ENCODE peak calls at places on chromosomes 11 and 22, in six cellular contexts. Z, B, A, J, F and L are unnamed samples.

GRCh38 chr11:6413791-6414231 is 5.1 kb downstream of the APBB1 start:
- DNase-seq in Z (no peak), B (no peak), A (no peak), F (no peak), J (no peak), L (no peak)

GRCh38 chr11:33732176-33732575 is 4.0 kb downstream of the CD59 start:
- DNase-seq in J (no peak), B (no peak), Z (no peak), F (no peak), A (peak; percentile 14), L (no peak)

GRCh38 chr22:43829448-43829821 is 17.3 kb upstream of the EFCAB6 start:
- DNase-seq in A (no peak), Z (peak; percentile 71), B (no peak), F (peak; percentile 53), J (no peak), L (no peak)

GRCh38 chr22:24322522-24322921 is 51.9 kb downstream of the SPECC1L start:
- DNase-seq in A (no peak), B (no peak), F (no peak), J (no peak), Z (no peak), L (no peak)

GRCh38 chr22:49600452-49600847 is 227.2 kb downstream of the BRD1 start:
- DNase-seq in F (no peak), Z (no peak), A (no peak), B (no peak), J (no peak), L (peak; percentile 57)

GRCh38 chr11:12190511-12190910 is 80.1 kb downstream of the MICAL2 start:
- DNase-seq in Z (no peak), F (no peak), A (no peak), J (no peak), B (no peak), L (no peak)

GRCh38 chr22:19173047-19174035 is 5.2 kb downstream of the SLC25A1 start:
- DNase-seq in A (no peak), F (no peak), J (no peak), B (peak; percentile 49), Z (no peak), L (peak; percentile 58)

GRCh38 chr11:128236506-128237498 is 350.6 kb downstream of the ETS1 start:
- DNase-seq in J (no peak), A (no peak), B (no peak), Z (no peak), F (no peak), L (no peak)

GRCh38 chr11:75969626-75970308 is 154.8 kb downstream of the UVRAG start:
- DNase-seq in Z (peak; percentile 84), A (no peak), J (peak; percentile 2), B (no peak), F (peak; percentile 57), L (peak; percentile 18)

GRCh38 chr11:65899356-65900124 is 648 bp downstream of the FOSL1 start:
- DNase-seq in B (peak; percentile 19), Z (peak; percentile 81), F (peak; percentile 76), J (no peak), A (peak; percentile 67), L (peak; percentile 97)

GRCh38 chr11:111336582-111337256 is 38.4 kb downstream of the POU2AF3 start:
- DNase-seq in A (peak; percentile 23), F (peak; percentile 85), Z (peak; percentile 61), J (no peak), B (no peak), L (no peak)

GRCh38 chr11:9351956-9352355 is 32.5 kb upstream of the IPO7 start:
- DNase-seq in Z (peak; percentile 57), A (no peak), F (peak; percentile 47), J (peak; percentile 84), B (no peak), L (peak; percentile 77)

GRCh38 chr11:111833524-111833923 is 37.9 kb downstream of the ALG9 start:
- DNase-seq in J (no peak), Z (no peak), B (no peak), F (no peak), A (peak; percentile 8), L (no peak)

DNA sequence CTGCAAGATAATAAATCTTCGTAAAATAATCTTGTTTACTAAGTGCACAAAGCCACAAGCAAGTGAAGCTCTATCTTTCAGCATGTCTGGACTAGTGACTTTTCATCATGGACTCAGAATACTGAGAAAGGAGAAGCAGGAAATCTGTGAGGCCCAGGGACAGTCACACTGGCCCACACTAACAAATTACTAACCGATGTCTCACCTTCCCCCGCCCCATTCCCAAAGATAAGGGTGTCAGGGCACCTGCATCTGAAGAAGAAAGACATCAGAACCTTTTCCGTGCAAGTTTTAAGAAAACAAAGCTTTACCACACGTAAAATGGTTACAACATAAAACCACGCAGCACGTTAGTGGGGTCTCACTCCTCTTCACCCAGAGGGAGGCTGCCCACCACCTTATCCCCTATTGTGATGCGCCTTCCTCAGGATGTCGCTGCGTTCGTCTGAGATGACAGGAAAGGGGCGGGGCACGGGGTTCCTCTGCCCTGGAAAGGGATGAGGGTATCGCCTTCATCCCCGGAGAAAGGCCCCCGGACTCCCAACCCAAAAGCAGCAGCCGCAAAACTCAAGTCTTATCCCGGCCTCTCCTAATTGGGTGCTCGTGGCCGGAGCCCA is 603 bp downstream of the BTBD10 start:
- DNase-seq in Z (peak; percentile 41), B (peak; percentile 59), J (peak; percentile 82), F (peak; percentile 61), A (peak; percentile 86), L (peak; percentile 86)
- H2AFZ ChIP-seq in Z (peak overlapping the region; percentile 99), B (peak overlapping the region; percentile 82), J (peak overlapping the region; percentile 97), F (peak overlapping the region; percentile 79), A (peak overlapping the region; percentile 86), L (peak overlapping the region; percentile 99)

DNA sequence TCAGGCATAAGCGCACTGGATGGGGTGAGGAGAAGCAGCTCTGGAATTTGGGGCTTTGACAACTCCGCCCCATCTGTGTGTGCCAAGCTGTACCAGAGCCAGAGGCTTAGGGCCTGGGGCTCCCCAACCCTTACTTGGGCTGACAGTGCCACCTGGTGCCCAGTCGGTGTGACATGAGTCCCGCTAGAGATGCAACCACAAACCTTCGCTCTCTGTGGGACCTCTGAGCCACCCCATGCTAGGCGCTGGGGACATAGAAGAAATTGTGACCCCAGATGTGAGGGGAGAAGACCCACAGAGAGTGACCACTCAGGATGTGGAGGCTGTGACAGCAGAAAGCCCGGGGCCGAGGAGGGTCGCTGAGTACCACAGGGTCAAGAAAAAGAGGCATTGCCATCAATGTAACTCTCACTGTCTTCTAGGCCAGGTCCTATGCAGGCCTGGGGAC is 36.0 kb upstream of the FCHSD2 start:
- DNase-seq in A (peak; percentile 89), F (peak; percentile 74), B (peak; percentile 94), J (peak; percentile 73), Z (peak; percentile 81), L (peak; percentile 97)
- H3K4me3 ChIP-seq in A (no peak overlapping the region), F (no peak overlapping the region), B (no peak overlapping the region), J (no peak overlapping the region), Z (no peak overlapping the region), L (peak overlapping the region; percentile 15)

GRCh38 chr11:74278103-74278502 is 33.3 kb downstream of the P4HA3 start:
- DNase-seq in Z (no peak), B (no peak), A (no peak), F (no peak), J (no peak), L (no peak)

GRCh38 chr11:74276581-74276980 is 34.9 kb downstream of the P4HA3 start:
- DNase-seq in Z (peak; percentile 76), A (no peak), F (peak; percentile 82), B (no peak), J (no peak), L (no peak)

GRCh38 chr11:74279256-74279655 is 32.2 kb downstream of the P4HA3 start:
- DNase-seq in A (no peak), Z (no peak), B (no peak), F (no peak), J (no peak), L (no peak)

GRCh38 chr11:74280494-74280893 is 30.9 kb downstream of the P4HA3 start:
- DNase-seq in B (no peak), F (no peak), J (no peak), Z (no peak), A (no peak), L (no peak)

DNA sequence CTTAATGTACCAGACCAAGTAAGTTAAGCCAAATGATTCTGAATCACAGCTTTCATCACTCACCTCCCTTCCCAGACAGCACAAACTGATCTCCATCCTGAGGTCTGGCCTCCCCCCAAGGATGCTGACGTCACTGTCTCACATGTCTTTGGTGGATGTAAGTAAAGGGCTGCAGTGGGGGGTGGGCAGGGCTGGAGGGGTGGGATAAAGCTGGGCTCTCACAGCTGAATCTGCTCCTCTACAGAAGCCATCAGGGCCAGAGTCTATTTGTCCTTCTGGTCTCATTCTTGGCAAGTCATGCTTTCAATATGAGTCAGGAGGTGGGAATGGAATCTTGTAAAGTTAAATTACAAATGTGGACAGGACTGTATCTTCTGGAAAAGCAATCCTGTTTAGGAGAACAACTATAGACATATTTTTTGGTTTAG is 32.7 kb downstream of the P4HA3 start:
- DNase-seq in F (peak; percentile 100), B (no peak), A (no peak), Z (peak; percentile 100), J (peak; percentile 87), L (peak; percentile 74)
- H2AFZ ChIP-seq in F (no peak overlapping the region), B (no peak overlapping the region), A (no peak overlapping the region), Z (peak overlapping the region; percentile 70), J (peak overlapping the region; percentile 52), L (peak overlapping the region; percentile 79)

DNA sequence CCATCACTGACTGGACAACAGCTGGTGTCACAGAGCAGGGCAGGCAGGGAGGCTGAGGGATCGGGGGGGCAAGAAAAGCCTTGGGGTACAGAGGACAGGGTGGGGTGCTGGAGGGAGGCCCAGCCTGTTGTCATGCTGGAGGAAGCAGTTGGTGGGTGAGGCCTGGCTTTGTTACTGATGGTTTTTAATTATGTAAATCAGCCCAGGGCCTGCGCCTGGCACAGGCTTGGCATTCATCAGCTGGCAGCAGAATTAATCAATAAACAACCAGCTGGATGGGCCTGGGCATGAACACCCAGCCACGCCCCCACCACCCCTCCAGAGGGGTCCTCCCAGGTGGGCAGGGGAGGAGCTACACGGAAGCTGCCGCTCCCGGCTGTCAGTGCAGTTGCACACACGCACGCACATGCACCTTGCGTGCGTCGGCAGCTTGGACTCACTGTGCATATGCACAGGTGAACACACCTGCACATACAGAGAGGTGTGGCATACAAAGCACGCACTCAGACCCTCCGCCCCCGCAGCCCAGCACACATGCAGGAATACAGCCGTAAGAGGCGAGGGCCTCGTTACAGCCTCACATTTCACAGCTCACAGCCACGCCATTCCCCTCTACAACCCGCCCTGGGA is 21.4 kb upstream of the ELFN2 start:
- DNase-seq in B (no peak), J (no peak), F (no peak), Z (no peak), A (no peak), L (no peak)
- H3K4me3 ChIP-seq in B (no peak overlapping the region), J (no peak overlapping the region), F (no peak overlapping the region), Z (no peak overlapping the region), A (no peak overlapping the region), L (no peak overlapping the region)